ENCODE peak calls at places on chromosomes 3 and 15, in six cellular contexts. One of them, this sample, is unnamed.

GRCh38 chr15:57259511-57260143 is 116.7 kb upstream of the CGNL1 start:
- DNase-seq in A549: no peak
- DNase-seq in uterus: no peak
- DNase-seq in PC-3: no peak
- DNase-seq in suprapubic skin: no peak
- DNase-seq in Panc1: no peak
- DNase-seq in this sample: no peak

GRCh38 chr15:70192490-70192889 is 94.8 kb upstream of the TLE3 start:
- DNase-seq in uterus: no peak
- DNase-seq in Panc1: no peak
- DNase-seq in suprapubic skin: no peak
- DNase-seq in PC-3: no peak
- DNase-seq in A549: no peak
- DNase-seq in this sample: no peak

GRCh38 chr15:52778457-52778856 is 11.7 kb downstream of the ONECUT1 start:
- DNase-seq in PC-3: no peak
- DNase-seq in A549: no peak
- DNase-seq in suprapubic skin: no peak
- DNase-seq in uterus: no peak
- DNase-seq in Panc1: no peak
- DNase-seq in this sample: no peak

GRCh38 chr15:26158176-26158575 is 295.0 kb upstream of the ATP10A start:
- DNase-seq in A549: no peak
- DNase-seq in uterus: no peak
- DNase-seq in PC-3: no peak
- DNase-seq in Panc1: no peak
- DNase-seq in suprapubic skin: no peak
- DNase-seq in this sample: no peak

GRCh38 chr3:191484461-191484860 is 23.5 kb downstream of the PYDC2 start:
- DNase-seq in A549: no peak
- DNase-seq in suprapubic skin: no peak
- DNase-seq in PC-3: peak; percentile 75
- DNase-seq in Panc1: no peak
- DNase-seq in uterus: no peak
- DNase-seq in this sample: no peak

GRCh38 chr15:101011582-101011981 is 92.4 kb downstream of the LRRK1 start:
- DNase-seq in suprapubic skin: no peak
- DNase-seq in A549: no peak
- DNase-seq in PC-3: no peak
- DNase-seq in uterus: no peak
- DNase-seq in Panc1: no peak
- DNase-seq in this sample: peak; percentile 8

GRCh38 chr3:195762611-195763247 is 42.0 kb downstream of the MUC20 start:
- DNase-seq in Panc1: no peak
- DNase-seq in uterus: no peak
- DNase-seq in A549: no peak
- DNase-seq in suprapubic skin: peak; percentile 69
- DNase-seq in PC-3: no peak
- DNase-seq in this sample: no peak

GRCh38 chr15:78033864-78034263 is 43.6 kb downstream of the TBC1D2B start:
- DNase-seq in uterus: no peak
- DNase-seq in Panc1: no peak
- DNase-seq in PC-3: no peak
- DNase-seq in suprapubic skin: no peak
- DNase-seq in A549: no peak
- DNase-seq in this sample: no peak

GRCh38 chr3:160368804-160369203 is 30.2 kb downstream of the IFT80 start:
- DNase-seq in uterus: no peak
- DNase-seq in PC-3: peak; percentile 9
- DNase-seq in Panc1: no peak
- DNase-seq in A549: no peak
- DNase-seq in suprapubic skin: no peak
- DNase-seq in this sample: no peak

GRCh38 chr15:86115138-86115801 is 35.6 kb downstream of the AGBL1 start:
- DNase-seq in uterus: no peak
- DNase-seq in suprapubic skin: no peak
- DNase-seq in PC-3: no peak
- DNase-seq in Panc1: no peak
- DNase-seq in A549: no peak
- DNase-seq in this sample: no peak

GRCh38 chr15:67148196-67148701 is 82.8 kb downstream of the SMAD3 start:
- DNase-seq in uterus: no peak
- DNase-seq in A549: peak; percentile 90
- DNase-seq in suprapubic skin: no peak
- DNase-seq in Panc1: no peak
- DNase-seq in PC-3: peak; percentile 94
- DNase-seq in this sample: no peak

GRCh38 chr3:127750226-127751031 is 71.9 kb downstream of the MGLL start:
- DNase-seq in A549: no peak
- DNase-seq in Panc1: no peak
- DNase-seq in suprapubic skin: peak; percentile 44
- DNase-seq in uterus: no peak
- DNase-seq in PC-3: peak; percentile 79
- DNase-seq in this sample: no peak

GRCh38 chr15:70478251-70478990 is 284.9 kb downstream of the UACA start:
- DNase-seq in Panc1: no peak
- DNase-seq in suprapubic skin: no peak
- DNase-seq in A549: no peak
- DNase-seq in PC-3: no peak
- DNase-seq in uterus: peak; percentile 52
- DNase-seq in this sample: no peak

GRCh38 chr3:13053915-13054704 is 19.1 kb downstream of the IQSEC1 start:
- DNase-seq in A549: no peak
- DNase-seq in PC-3: no peak
- DNase-seq in Panc1: no peak
- DNase-seq in suprapubic skin: no peak
- DNase-seq in uterus: no peak
- DNase-seq in this sample: no peak

GRCh38 chr15:77057072-77057471 is 13.8 kb downstream of the TSPAN3 start:
- DNase-seq in suprapubic skin: no peak
- DNase-seq in Panc1: no peak
- DNase-seq in PC-3: no peak
- DNase-seq in A549: no peak
- DNase-seq in uterus: no peak
- DNase-seq in this sample: no peak

GRCh38 chr3:49133226-49133951 is 539 bp upstream of the LAMB2 start:
- DNase-seq in Panc1: no peak
- DNase-seq in A549: peak; percentile 81
- DNase-seq in suprapubic skin: peak; percentile 96
- DNase-seq in uterus: peak; percentile 87
- DNase-seq in PC-3: peak; percentile 90
- DNase-seq in this sample: peak; percentile 90

GRCh38 chr15:62112051-62112450 is 45.3 kb downstream of the C2CD4A start:
- DNase-seq in uterus: no peak
- DNase-seq in A549: no peak
- DNase-seq in Panc1: no peak
- DNase-seq in suprapubic skin: no peak
- DNase-seq in PC-3: peak; percentile 23
- DNase-seq in this sample: no peak

GRCh38 chr15:62108411-62108810 is 41.6 kb downstream of the C2CD4A start:
- DNase-seq in A549: no peak
- DNase-seq in suprapubic skin: no peak
- DNase-seq in PC-3: no peak
- DNase-seq in Panc1: no peak
- DNase-seq in uterus: no peak
- DNase-seq in this sample: no peak

GRCh38 chr15:62107561-62108110 is 40.9 kb downstream of the C2CD4A start:
- DNase-seq in Panc1: no peak
- DNase-seq in suprapubic skin: no peak
- DNase-seq in PC-3: no peak
- DNase-seq in uterus: no peak
- DNase-seq in A549: peak; percentile 26
- DNase-seq in this sample: no peak

GRCh38 chr15:62110000-62110851 is 43.4 kb downstream of the C2CD4A start:
- DNase-seq in A549: peak; percentile 47
- DNase-seq in uterus: peak; percentile 31
- DNase-seq in suprapubic skin: no peak
- DNase-seq in PC-3: peak; percentile 80
- DNase-seq in Panc1: peak; percentile 85
- DNase-seq in this sample: no peak

DNA sequence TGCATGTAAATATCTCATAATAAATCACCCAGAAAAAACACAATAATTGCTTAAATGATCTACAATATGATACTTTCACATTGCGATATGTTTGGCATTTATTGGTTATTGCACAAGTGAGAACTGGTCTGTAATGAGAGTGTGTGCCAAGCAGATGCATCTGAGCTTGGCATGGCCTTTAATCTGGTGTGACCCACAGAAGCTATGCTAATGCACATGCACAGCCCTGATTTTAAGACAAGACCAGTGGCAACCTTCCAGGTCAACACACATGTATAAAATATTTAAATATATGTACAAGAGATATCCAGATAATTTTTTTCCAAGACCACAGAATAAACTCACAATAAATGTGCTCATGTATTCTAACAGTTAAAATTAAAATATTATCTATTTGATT is 42.7 kb downstream of the C2CD4A start:
- DNase-seq in A549: no peak
- DNase-seq in Panc1: no peak
- DNase-seq in uterus: no peak
- DNase-seq in suprapubic skin: no peak
- DNase-seq in PC-3: no peak
- DNase-seq in this sample: no peak
- H3K4me3 ChIP-seq in A549: no peak overlapping the region
- H3K4me3 ChIP-seq in Panc1: no peak overlapping the region
- H3K4me3 ChIP-seq in uterus: no peak overlapping the region
- H3K4me3 ChIP-seq in suprapubic skin: no peak overlapping the region
- H3K4me3 ChIP-seq in PC-3: no peak overlapping the region
- H3K4me3 ChIP-seq in this sample: no peak overlapping the region

GRCh38 chr3:114143817-114144216 is 35.0 kb downstream of the DRD3 start:
- DNase-seq in Panc1: no peak
- DNase-seq in suprapubic skin: no peak
- DNase-seq in uterus: no peak
- DNase-seq in A549: no peak
- DNase-seq in PC-3: no peak
- DNase-seq in this sample: no peak

GRCh38 chr3:114151091-114151490 is 27.8 kb downstream of the DRD3 start:
- DNase-seq in PC-3: no peak
- DNase-seq in A549: no peak
- DNase-seq in uterus: no peak
- DNase-seq in Panc1: no peak
- DNase-seq in suprapubic skin: no peak
- DNase-seq in this sample: no peak

GRCh38 chr3:114144909-114145688 is 33.8 kb downstream of the DRD3 start:
- DNase-seq in Panc1: no peak
- DNase-seq in A549: peak; percentile 5
- DNase-seq in uterus: no peak
- DNase-seq in suprapubic skin: no peak
- DNase-seq in PC-3: peak; percentile 66
- DNase-seq in this sample: no peak

GRCh38 chr3:114152519-114153151 is 26.2 kb downstream of the DRD3 start:
- DNase-seq in suprapubic skin: peak; percentile 85
- DNase-seq in uterus: peak; percentile 77
- DNase-seq in PC-3: peak; percentile 81
- DNase-seq in Panc1: peak; percentile 39
- DNase-seq in A549: peak; percentile 76
- DNase-seq in this sample: peak; percentile 82

GRCh38 chr3:114147281-114147680 is 31.6 kb downstream of the DRD3 start:
- DNase-seq in A549: peak; percentile 8
- DNase-seq in PC-3: no peak
- DNase-seq in suprapubic skin: no peak
- DNase-seq in Panc1: no peak
- DNase-seq in uterus: no peak
- DNase-seq in this sample: no peak
- TF ChIP-seq CTCF in A549: no peak
- TF ChIP-seq CTCF in PC-3: no peak
- TF ChIP-seq CTCF in suprapubic skin: no peak
- TF ChIP-seq CTCF in Panc1: no peak
- TF ChIP-seq CTCF in uterus: no peak
- TF ChIP-seq CTCF in this sample: no peak

GRCh38 chr3:143627336-143627735 is 220.9 kb downstream of the SLC9A9 start:
- DNase-seq in A549: no peak
- DNase-seq in PC-3: no peak
- DNase-seq in uterus: no peak
- DNase-seq in suprapubic skin: no peak
- DNase-seq in Panc1: no peak
- DNase-seq in this sample: no peak
- H3K4me3 ChIP-seq in A549: no peak overlapping the region
- H3K4me3 ChIP-seq in PC-3: no peak overlapping the region
- H3K4me3 ChIP-seq in uterus: no peak overlapping the region
- H3K4me3 ChIP-seq in suprapubic skin: no peak overlapping the region
- H3K4me3 ChIP-seq in Panc1: no peak overlapping the region
- H3K4me3 ChIP-seq in this sample: no peak overlapping the region

GRCh38 chr3:177402533-177402932 is 205.3 kb upstream of the TBL1XR1 start:
- DNase-seq in A549: no peak
- DNase-seq in Panc1: no peak
- DNase-seq in PC-3: no peak
- DNase-seq in uterus: no peak
- DNase-seq in suprapubic skin: no peak
- DNase-seq in this sample: no peak
- TF ChIP-seq CTCF in A549: no peak
- TF ChIP-seq CTCF in Panc1: no peak
- TF ChIP-seq CTCF in PC-3: no peak
- TF ChIP-seq CTCF in uterus: no peak
- TF ChIP-seq CTCF in suprapubic skin: no peak
- TF ChIP-seq CTCF in this sample: no peak

GRCh38 chr3:106913966-106914365 is 463.3 kb upstream of the CCDC54 start:
- DNase-seq in A549: no peak
- DNase-seq in PC-3: no peak
- DNase-seq in Panc1: no peak
- DNase-seq in uterus: no peak
- DNase-seq in suprapubic skin: no peak
- DNase-seq in this sample: no peak
- H3K4me3 ChIP-seq in A549: no peak overlapping the region
- H3K4me3 ChIP-seq in PC-3: no peak overlapping the region
- H3K4me3 ChIP-seq in Panc1: no peak overlapping the region
- H3K4me3 ChIP-seq in uterus: no peak overlapping the region
- H3K4me3 ChIP-seq in suprapubic skin: no peak overlapping the region
- H3K4me3 ChIP-seq in this sample: no peak overlapping the region

GRCh38 chr15:40894689-40895308 is 549 bp downstream of the VPS18 start:
- DNase-seq in PC-3: peak; percentile 81
- DNase-seq in A549: peak; percentile 73
- DNase-seq in uterus: peak; percentile 48
- DNase-seq in Panc1: no peak
- DNase-seq in suprapubic skin: no peak
- DNase-seq in this sample: no peak
- TF ChIP-seq CTCF in PC-3: peak; percentile 68
- TF ChIP-seq CTCF in A549: peak; percentile 20
- TF ChIP-seq CTCF in uterus: no peak
- TF ChIP-seq CTCF in Panc1: no peak
- TF ChIP-seq CTCF in suprapubic skin: peak; percentile 28
- TF ChIP-seq CTCF in this sample: no peak

GRCh38 chr3:185280572-185281365 is 26.9 kb upstream of the EHHADH start:
- DNase-seq in suprapubic skin: no peak
- DNase-seq in uterus: no peak
- DNase-seq in PC-3: peak; percentile 82
- DNase-seq in A549: peak; percentile 73
- DNase-seq in Panc1: peak; percentile 24
- DNase-seq in this sample: no peak
- H3K4me3 ChIP-seq in suprapubic skin: no peak overlapping the region
- H3K4me3 ChIP-seq in uterus: no peak overlapping the region
- H3K4me3 ChIP-seq in PC-3: peak overlapping the region; percentile 16
- H3K4me3 ChIP-seq in A549: no peak overlapping the region
- H3K4me3 ChIP-seq in Panc1: no peak overlapping the region
- H3K4me3 ChIP-seq in this sample: no peak overlapping the region

This sample was measured in coronary artery.